ENCODE peak calls at places on chromosomes 3 and 15, in eight cellular contexts. E is left ventricle myocardium inferior; D is NCI-H2171 treated with DMSO at 0.1 percent for 48 hours; K is T follicular helper cell; T is activated effector memory CD4-positive, alpha-beta T cell treated with Interleukin-2 at 50 U/mL for 16 hours; X is amniotic stem cell; O is NCI-H1436; V is AG10803. Z is an unnamed sample.

GRCh38 chr3:37985637-37986320 is 4.8 kb upstream of the VILL start:
- DNase-seq in X (no peak), E (no peak), T (no peak), D (no peak), O (no peak), V (peak), K (no peak), Z (peak)

GRCh38 chr3:112097378-112097777 is 11.2 kb downstream of the C3orf52 start:
- DNase-seq in D (peak), T (no peak), O (peak), E (no peak), K (no peak), V (peak), X (peak), Z (no peak)

GRCh38 chr3:14460342-14461005 is 58.1 kb downstream of the SLC6A6 start:
- DNase-seq in V (peak), X (no peak), O (no peak), T (no peak), D (no peak), K (no peak), E (peak), Z (peak)

GRCh38 chr15:66740802-66741201 is 38.8 kb downstream of the SMAD6 start:
- DNase-seq in K (no peak), X (no peak), V (peak), T (no peak), E (peak), D (no peak), O (no peak), Z (peak)

GRCh38 chr3:98333989-98334606 is 19.6 kb upstream of the OR5K4 start:
- DNase-seq in T (no peak), O (no peak), K (no peak), D (no peak), X (no peak), E (no peak), V (no peak), Z (no peak)

GRCh38 chr3:79985866-79986265 is 218.1 kb upstream of the ROBO1 start:
- DNase-seq in D (no peak), V (no peak), X (no peak), O (no peak), T (no peak), K (no peak), E (no peak), Z (no peak)

GRCh38 chr3:192033246-192033645 is 572.3 kb downstream of the PYDC2 start:
- DNase-seq in T (no peak), D (no peak), O (no peak), K (no peak), X (no peak), E (no peak), V (no peak), Z (no peak)

GRCh38 chr3:114730397-114730796 is 416.7 kb downstream of the ZBTB20 start:
- DNase-seq in T (no peak), K (no peak), O (no peak), D (no peak), V (no peak), E (no peak), X (no peak), Z (no peak)

GRCh38 chr3:40690696-40691597 is 166.2 kb downstream of the ZNF621 start:
- DNase-seq in O (no peak), E (peak), T (no peak), K (no peak), X (no peak), D (no peak), V (no peak), Z (peak)

GRCh38 chr15:78979456-78980320 is 34.8 kb upstream of the CTSH start:
- DNase-seq in K (peak), V (peak), T (no peak), E (peak), X (peak), O (peak), D (peak), Z (peak)

GRCh38 chr3:36876181-36876936 is 68.5 kb downstream of the TRANK1 start:
- DNase-seq in D (no peak), K (no peak), E (no peak), X (no peak), O (no peak), V (no peak), T (peak), Z (no peak)

GRCh38 chr3:129416408-129416807 is 12.0 kb downstream of the EFCAB12 start:
- DNase-seq in O (no peak), X (no peak), V (no peak), T (no peak), D (no peak), E (no peak), K (no peak), Z (no peak)

GRCh38 chr3:143464850-143465249 is 345.3 kb downstream of the CHST2 start:
- DNase-seq in E (no peak), V (no peak), T (no peak), O (no peak), K (no peak), X (no peak), D (peak), Z (no peak)

GRCh38 chr15:61871926-61872522 is 188.2 kb downstream of the VPS13C start:
- DNase-seq in K (no peak), E (no peak), O (peak), V (peak), X (no peak), D (peak), T (no peak), Z (no peak)

GRCh38 chr3:18419232-18419631 is 5.9 kb downstream of the SATB1 start:
- DNase-seq in K (no peak), X (no peak), T (no peak), O (no peak), E (no peak), D (no peak), V (no peak), Z (no peak)

GRCh38 chr15:91298101-91298500 is 198.0 kb downstream of the SV2B start:
- DNase-seq in X (no peak), E (no peak), D (no peak), K (no peak), V (no peak), T (no peak), O (no peak), Z (no peak)

GRCh38 chr15:33256874-33257273 is 53.9 kb upstream of the RYR3 start:
- DNase-seq in E (no peak), T (no peak), X (no peak), V (no peak), O (no peak), K (no peak), D (no peak), Z (no peak)

GRCh38 chr3:184241447-184242296 is 7.1 kb downstream of the ALG3 start:
- DNase-seq in X (no peak), E (peak), O (peak), D (peak), V (no peak), T (no peak), K (no peak), Z (no peak)

GRCh38 chr15:53759333-53759975 is at the start of gene WDR72:
- DNase-seq in K (no peak), D (no peak), X (no peak), T (no peak), O (no peak), V (no peak), E (no peak), Z (no peak)